ENCODE peak calls at places on chromosomes 12 and 14, in five cellular contexts. One of them, this sample, is unnamed.

GRCh38 chr12:1579626-1580025 is 14.8 kb downstream of the FBXL14 start:
- DNase-seq in A549: no peak
- DNase-seq in Karpas-422: no peak
- DNase-seq in GOT3: no peak
- DNase-seq in EH: peak
- DNase-seq in this sample: no peak

GRCh38 chr12:77924703-77925102 is 94.0 kb downstream of the NAV3 start:
- DNase-seq in A549: no peak
- DNase-seq in GOT3: no peak
- DNase-seq in Karpas-422: no peak
- DNase-seq in EH: peak
- DNase-seq in this sample: no peak

GRCh38 chr12:100656141-100656540 is 82.7 kb downstream of the GAS2L3 start:
- DNase-seq in GOT3: no peak
- DNase-seq in EH: no peak
- DNase-seq in A549: no peak
- DNase-seq in Karpas-422: no peak
- DNase-seq in this sample: no peak

GRCh38 chr12:45725631-45726593 is 3.6 kb upstream of the ARID2 start:
- DNase-seq in EH: peak
- DNase-seq in A549: peak
- DNase-seq in Karpas-422: peak
- DNase-seq in GOT3: no peak
- DNase-seq in this sample: peak

GRCh38 chr12:52165096-52165855 is 26.5 kb downstream of the KRT80 start:
- DNase-seq in GOT3: no peak
- DNase-seq in EH: no peak
- DNase-seq in A549: no peak
- DNase-seq in Karpas-422: no peak
- DNase-seq in this sample: no peak

GRCh38 chr14:98997526-98998205 is 274.3 kb downstream of the BCL11B start:
- DNase-seq in Karpas-422: no peak
- DNase-seq in A549: no peak
- DNase-seq in GOT3: no peak
- DNase-seq in EH: no peak
- DNase-seq in this sample: no peak

GRCh38 chr14:105486974-105487448 is 325 bp downstream of the CRIP1 start:
- DNase-seq in A549: peak
- DNase-seq in Karpas-422: peak
- DNase-seq in GOT3: no peak
- DNase-seq in EH: no peak
- DNase-seq in this sample: no peak

GRCh38 chr12:13992585-13992984 is 11.2 kb upstream of the GRIN2B start:
- DNase-seq in EH: no peak
- DNase-seq in GOT3: no peak
- DNase-seq in Karpas-422: no peak
- DNase-seq in A549: no peak
- DNase-seq in this sample: no peak

GRCh38 chr12:56978397-56979138 is 21.2 kb upstream of the RDH16 start:
- DNase-seq in EH: no peak
- DNase-seq in Karpas-422: no peak
- DNase-seq in GOT3: no peak
- DNase-seq in A549: no peak
- DNase-seq in this sample: no peak

This sample was measured in Calu3.